ENCODE peak calls at places on chromosomes 3 and 15, in six cellular contexts. Z is head of caudate nucleus, W is sciatic nerve, O is GM23338, P is RKO, F is Kasumi-1. D is an unnamed sample.

GRCh38 chr15:70289191-70289955 is 191.7 kb upstream of the TLE3 start:
- DNase-seq in O (peak), P (no peak), W (no peak), F (no peak), Z (no peak), D (no peak)

GRCh38 chr3:58623961-58624360 is 42.6 kb downstream of the FAM3D start:
- DNase-seq in F (no peak), P (no peak), W (no peak), Z (no peak), O (no peak), D (no peak)

GRCh38 chr15:73026496-73027054 is 25.7 kb upstream of the NEO1 start:
- DNase-seq in P (no peak), O (no peak), W (no peak), F (no peak), Z (no peak), D (no peak)

GRCh38 chr3:137692803-137693431 is 71.2 kb upstream of the SOX14 start:
- DNase-seq in O (peak), W (no peak), F (peak), Z (no peak), P (peak), D (peak)

GRCh38 chr3:185423178-185423577 is 60.2 kb downstream of the MAP3K13 start:
- DNase-seq in O (no peak), P (peak), Z (no peak), F (no peak), W (no peak), D (peak)

GRCh38 chr15:79248183-79248582 is 34.3 kb upstream of the ANKRD34C start:
- DNase-seq in P (no peak), Z (no peak), F (no peak), W (no peak), O (no peak), D (no peak)

GRCh38 chr15:31347067-31347975 is 20.7 kb downstream of the KLF13 start:
- DNase-seq in W (no peak), Z (no peak), F (no peak), O (no peak), P (no peak), D (no peak)

GRCh38 chr15:39629376-39629775 is 48.5 kb downstream of the THBS1 start:
- DNase-seq in Z (no peak), O (no peak), F (no peak), P (peak), W (no peak), D (peak)

GRCh38 chr15:61200626-61201025 is 28.5 kb downstream of the RORA start:
- DNase-seq in F (no peak), W (no peak), O (no peak), Z (no peak), P (no peak), D (no peak)

GRCh38 chr3:99006686-99007085 is 105.2 kb upstream of the DCBLD2 start:
- DNase-seq in O (no peak), Z (no peak), W (no peak), P (no peak), F (no peak), D (no peak)

GRCh38 chr3:33417051-33417673 is 23.0 kb downstream of the UBP1 start:
- DNase-seq in W (no peak), P (no peak), F (no peak), O (no peak), Z (no peak), D (peak)

GRCh38 chr3:140898340-140899180 is 43.1 kb upstream of the SLC25A36 start:
- DNase-seq in Z (no peak), O (peak), P (peak), W (no peak), F (peak), D (peak)

GRCh38 chr3:139329364-139329850 is 14.4 kb upstream of the MRPS22 start:
- DNase-seq in O (peak), Z (peak), P (peak), W (peak), F (peak), D (peak)

GRCh38 chr3:25281041-25281842 is 146.8 kb upstream of the RARB start:
- DNase-seq in F (no peak), P (no peak), W (no peak), O (no peak), Z (no peak), D (no peak)

GRCh38 chr3:169871129-169871886 is 1.6 kb upstream of the LRRC31 start:
- DNase-seq in F (no peak), W (no peak), Z (no peak), P (no peak), O (no peak), D (peak)

GRCh38 chr3:183253364-183253960 is 409 bp downstream of the B3GNT5 start:
- DNase-seq in O (no peak), W (peak), Z (peak), F (no peak), P (peak), D (peak)

GRCh38 chr3:71690222-71690821 is 34.9 kb downstream of the EIF4E3 start:
- DNase-seq in Z (no peak), P (no peak), O (peak), W (no peak), F (no peak), D (no peak)

GRCh38 chr3:99534951-99535704 is 103.3 kb upstream of the COL8A1 start:
- DNase-seq in P (no peak), F (peak), W (no peak), O (peak), Z (no peak), D (no peak)

GRCh38 chr3:20039082-20039764 is 1.0 kb upstream of the KAT2B start:
- DNase-seq in W (no peak), P (no peak), F (no peak), O (no peak), Z (no peak), D (peak)

GRCh38 chr3:46353639-46354410 is at the start of gene CCR2:
- DNase-seq in Z (no peak), P (no peak), F (peak), O (no peak), W (no peak), D (peak)

GRCh38 chr15:43218908-43219706 is 1.7 kb downstream of the EPB42 start:
- DNase-seq in W (no peak), F (no peak), Z (no peak), P (peak), O (peak), D (peak)

GRCh38 chr3:72494076-72495000 is 353.9 kb downstream of the SHQ1 start:
- DNase-seq in P (no peak), F (no peak), W (no peak), Z (no peak), O (no peak), D (no peak)

GRCh38 chr15:78067328-78068241 is 9.9 kb downstream of the TBC1D2B start:
- DNase-seq in P (no peak), O (no peak), F (no peak), W (no peak), Z (no peak), D (peak)

GRCh38 chr15:66912441-66912840 is 153.0 kb upstream of the SMAD3 start:
- DNase-seq in O (no peak), F (no peak), P (no peak), W (no peak), Z (no peak), D (no peak)

GRCh38 chr3:183193762-183194701 is 31.5 kb upstream of the LAMP3 start:
- DNase-seq in Z (no peak), W (no peak), P (no peak), O (no peak), F (no peak), D (no peak)

GRCh38 chr15:77160562-77161481 is 89.9 kb upstream of the TSPAN3 start:
- DNase-seq in O (peak), W (no peak), F (peak), P (no peak), Z (no peak), D (no peak)

GRCh38 chr3:185215873-185216586 is 37.8 kb downstream of the EHHADH start:
- DNase-seq in O (peak), P (peak), Z (no peak), F (peak), W (no peak), D (peak)

GRCh38 chr15:93152264-93152884 is 63.4 kb upstream of the RGMA start:
- DNase-seq in P (no peak), O (no peak), F (peak), W (no peak), Z (no peak), D (no peak)

GRCh38 chr3:41464401-41464800 is 265.1 kb downstream of the CTNNB1 start:
- DNase-seq in F (no peak), P (peak), W (no peak), O (no peak), Z (no peak), D (no peak)

GRCh38 chr15:96276438-96277210 is 53.9 kb upstream of the NR2F2 start:
- DNase-seq in P (no peak), Z (no peak), F (no peak), O (no peak), W (no peak), D (no peak)